ENCODE peak calls at places on chromosomes 7 and 10, in five cellular contexts. M, W, K, H and I are unnamed samples.

GRCh38 chr10:91416339-91416868 is 6.3 kb downstream of the HECTD2 start:
- DNase-seq in M (no peak), K (no peak), W (no peak), H (no peak), I (no peak)

GRCh38 chr7:108603922-108604684 is 34.4 kb downstream of the DNAJB9 start:
- DNase-seq in K (no peak), H (no peak), W (no peak), M (no peak), I (no peak)

GRCh38 chr7:602341-603141 is 82.9 kb upstream of the PDGFA start:
- DNase-seq in W (peak; percentile 86), M (no peak), K (no peak), H (no peak), I (peak; percentile 18)

GRCh38 chr7:135712182-135712782 is 15.7 kb downstream of the SLC13A4 start:
- DNase-seq in M (no peak), W (no peak), K (no peak), H (no peak), I (no peak)

GRCh38 chr7:49775949-49776443 is 2.6 kb downstream of the VWC2 start:
- DNase-seq in W (no peak), M (no peak), H (no peak), K (no peak), I (no peak)

GRCh38 chr10:97499561-97500296 is 1.0 kb downstream of the UBTD1 start:
- DNase-seq in W (no peak), H (no peak), M (no peak), K (peak; percentile 55), I (no peak)

GRCh38 chr7:45407730-45408406 is 166.3 kb upstream of the ADCY1 start:
- DNase-seq in M (no peak), W (peak; percentile 20), H (peak; percentile 51), K (no peak), I (no peak)

GRCh38 chr7:103065666-103066065 is 8.9 kb downstream of the FBXL13 start:
- DNase-seq in M (peak; percentile 48), K (peak; percentile 30), H (no peak), W (peak; percentile 44), I (peak; percentile 45)

GRCh38 chr10:103254538-103255325 is 9.0 kb downstream of the RPEL1 start:
- DNase-seq in M (peak; percentile 78), H (no peak), W (no peak), K (peak; percentile 40), I (no peak)

GRCh38 chr10:24952701-24953349 is 419 bp upstream of the PRTFDC1 start:
- DNase-seq in H (no peak), M (peak; percentile 44), K (peak; percentile 56), W (peak; percentile 80), I (no peak)

GRCh38 chr10:75170215-75170614 is 40.4 kb upstream of the VDAC2 start:
- DNase-seq in M (no peak), W (no peak), K (no peak), H (no peak), I (no peak)

GRCh38 chr7:36361227-36361626 is 28.4 kb upstream of the ANLN start:
- DNase-seq in M (no peak), H (no peak), K (no peak), W (no peak), I (no peak)

GRCh38 chr7:35255909-35256876 is 2.3 kb upstream of the TBX20 start:
- DNase-seq in W (no peak), K (no peak), H (no peak), M (no peak), I (no peak)

GRCh38 chr10:77049896-77050295 is 587.7 kb downstream of the KCNMA1 start:
- DNase-seq in W (no peak), K (peak; percentile 55), M (no peak), H (no peak), I (no peak)

GRCh38 chr7:141074162-141074989 is 512 bp downstream of the TMEM178B start:
- DNase-seq in H (no peak), W (no peak), M (peak; percentile 31), K (no peak), I (no peak)

GRCh38 chr7:108030536-108030935 is 27.6 kb upstream of the LAMB1 start:
- DNase-seq in W (no peak), K (peak; percentile 62), H (no peak), M (no peak), I (no peak)

GRCh38 chr10:75401569-75402485 is at the start of gene ZNF503:
- DNase-seq in M (peak; percentile 97), W (peak; percentile 53), H (peak; percentile 81), K (peak; percentile 97), I (peak; percentile 98)

GRCh38 chr7:15399446-15399845 is 162.4 kb downstream of the AGMO start:
- DNase-seq in W (no peak), H (no peak), K (peak; percentile 5), M (no peak), I (no peak)

GRCh38 chr10:102009801-102010425 is 46.1 kb downstream of the ARMH3 start:
- DNase-seq in H (peak; percentile 17), K (peak; percentile 93), M (peak; percentile 86), W (no peak), I (peak; percentile 85)

GRCh38 chr7:43463401-43463980 is 119.4 kb upstream of the STK17A start:
- DNase-seq in M (no peak), W (no peak), H (no peak), K (no peak), I (no peak)

GRCh38 chr7:26155531-26156375 is 3.8 kb downstream of the NFE2L3 start:
- DNase-seq in K (peak; percentile 67), M (no peak), H (no peak), W (no peak), I (peak; percentile 39)

GRCh38 chr10:110864662-110865140 is 7.0 kb upstream of the PDCD4 start:
- DNase-seq in H (no peak), K (no peak), M (no peak), W (no peak), I (no peak)

GRCh38 chr7:139618482-139619366 is 95.2 kb downstream of the CLEC2L start:
- DNase-seq in W (peak; percentile 76), H (no peak), K (peak; percentile 41), M (peak; percentile 57), I (peak; percentile 35)

GRCh38 chr7:22597845-22598244 is 97.9 kb upstream of the STEAP1B start:
- DNase-seq in W (no peak), K (peak; percentile 90), H (no peak), M (no peak), I (no peak)
- TF ChIP-seq CEBPB in W (no peak), K (peak; percentile 23), H (no peak), M (no peak), I (no peak)

DNA sequence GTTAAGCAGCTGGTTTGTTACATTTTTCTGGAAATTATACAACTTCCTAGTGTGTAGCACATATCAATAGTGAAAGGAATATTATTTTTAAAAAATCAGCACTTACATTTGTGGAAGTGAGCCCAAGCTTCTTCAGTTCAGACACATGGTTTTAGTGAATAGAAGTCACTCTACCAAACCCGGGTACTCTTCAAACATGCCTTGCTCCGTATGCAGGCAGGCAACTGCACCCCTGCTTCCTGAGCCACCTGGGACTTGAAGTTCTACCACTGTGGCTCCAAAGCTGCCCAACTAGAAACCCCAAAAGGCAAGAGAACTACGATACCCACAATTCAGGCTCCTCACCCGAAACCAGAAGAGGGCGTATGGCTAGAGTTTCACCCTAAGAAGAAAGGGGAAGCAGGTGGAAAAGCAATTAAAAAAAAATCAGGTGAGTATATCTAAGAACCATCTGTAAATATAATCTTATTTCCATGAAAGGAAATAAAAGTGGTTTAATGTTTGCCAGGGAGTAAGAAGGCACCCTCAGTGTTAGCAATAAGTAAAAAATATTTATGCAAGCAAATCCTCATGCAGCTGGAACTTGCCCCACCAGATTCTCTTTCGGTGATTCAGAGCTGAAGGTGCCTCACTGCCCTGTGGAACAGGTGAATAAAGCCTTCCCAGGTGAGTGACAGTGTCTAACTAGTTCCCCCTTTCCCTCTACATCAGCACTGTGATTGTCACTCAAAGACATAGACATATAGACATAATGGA is at the start of gene MACC1:
- DNase-seq in W (peak; percentile 39), K (no peak), M (no peak), H (peak; percentile 86), I (no peak)
- TF ChIP-seq MAFK in W (no peak), K (no peak), M (no peak), H (no peak), I (no peak)

DNA sequence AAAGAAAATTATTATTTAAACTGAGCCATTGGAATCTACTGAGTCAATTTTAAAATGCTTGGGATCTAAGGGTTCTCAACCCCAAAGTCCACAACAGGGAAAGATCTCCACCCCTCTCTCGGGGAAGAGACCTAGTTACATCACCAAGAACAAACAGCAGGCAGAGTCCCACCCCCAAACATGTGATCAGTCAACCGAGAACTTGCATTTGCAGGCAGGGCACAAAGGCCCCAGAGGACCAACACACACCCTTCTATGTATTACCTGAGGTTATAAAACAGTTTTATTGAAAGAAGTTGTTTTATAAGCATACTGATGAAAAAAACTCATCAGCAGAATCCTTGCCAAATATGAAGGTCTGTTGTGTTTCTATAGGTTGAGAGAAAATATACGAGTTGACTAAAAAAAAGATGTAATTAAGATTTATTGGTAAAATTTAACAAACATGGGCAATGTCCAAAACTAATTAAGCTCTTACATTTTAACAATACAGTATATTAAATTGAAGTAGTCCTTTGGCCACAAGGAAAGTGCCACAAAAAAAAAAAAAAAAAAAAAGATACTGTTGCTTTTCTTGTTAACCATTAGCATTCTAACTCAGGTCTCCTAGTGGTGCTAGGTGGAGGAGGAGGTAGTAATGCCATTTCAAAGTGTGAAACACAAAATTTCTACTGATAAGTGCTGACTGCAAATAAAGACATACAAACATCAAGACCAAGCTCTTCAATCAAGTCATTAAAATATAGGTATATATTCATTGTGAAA is 975 bp upstream of the USP54 start:
- DNase-seq in H (peak; percentile 66), K (no peak), W (peak; percentile 71), M (peak; percentile 78), I (peak; percentile 95)
- TF ChIP-seq CEBPB in H (peak; percentile 60), K (no peak), W (peak; percentile 46), M (no peak), I (peak; percentile 54)

GRCh38 chr7:142964502-142965246 is 2.5 kb upstream of the KEL start:
- DNase-seq in H (no peak), M (no peak), K (no peak), W (peak; percentile 85), I (no peak)
- TF ChIP-seq MAFK in H (no peak), M (no peak), K (no peak), W (no peak), I (no peak)